ENCODE peak calls at places on chromosome 3, in five cellular contexts. R, T, O, C and S are unnamed samples.
A peak's percentile ranks its signal among the peaks of the same experiment; 100 is the strongest.

GRCh38 chr3:173397161-173398110 is at the start of gene NLGN1:
- DNase-seq in R (no peak), T (no peak), O (peak; percentile 71), C (peak; percentile 94), S (peak; percentile 40)

GRCh38 chr3:11717768-11718581 is 74.3 kb upstream of the VGLL4 start:
- DNase-seq in R (peak; percentile 2), T (no peak), O (no peak), C (peak; percentile 24), S (peak; percentile 54)

GRCh38 chr3:1540686-1541085 is 447.9 kb downstream of the CNTN6 start:
- DNase-seq in R (no peak), T (no peak), O (no peak), C (no peak), S (no peak)

GRCh38 chr3:52356126-52356525 is 40.0 kb downstream of the DNAH1 start:
- DNase-seq in R (no peak), T (no peak), O (no peak), C (peak; percentile 34), S (no peak)

GRCh38 chr3:41532976-41533375 is 333.7 kb downstream of the CTNNB1 start:
- DNase-seq in R (no peak), T (no peak), O (no peak), C (no peak), S (no peak)

GRCh38 chr3:27535809-27536392 is 51.7 kb upstream of the SLC4A7 start:
- DNase-seq in R (no peak), T (no peak), O (no peak), C (no peak), S (peak; percentile 66)

GRCh38 chr3:96619475-96619874 is 194.9 kb upstream of the EPHA6 start:
- DNase-seq in R (no peak), T (no peak), O (no peak), C (peak; percentile 74), S (no peak)

GRCh38 chr3:169822540-169822939 is 9.8 kb upstream of the LRRC34 start:
- DNase-seq in R (no peak), T (no peak), O (no peak), C (no peak), S (no peak)

GRCh38 chr3:63514678-63515077 is 137.8 kb upstream of the SNTN start:
- DNase-seq in R (no peak), T (no peak), O (no peak), C (no peak), S (no peak)

GRCh38 chr3:95215437-95215836 is 1152.6 kb downstream of the NSUN3 start:
- DNase-seq in R (no peak), T (no peak), O (no peak), C (no peak), S (no peak)